ENCODE peak calls at places on chromosomes 16 and 17, in nine cellular contexts. V, Q, N, R, U, Z, P, O and H are unnamed samples.

GRCh38 chr17:76943781-76944213 is 75.6 kb downstream of the MGAT5B start:
- DNase-seq in P (no peak), Z (no peak), N (no peak), V (no peak), R (no peak), Q (no peak), O (no peak), U (no peak), H (no peak)

GRCh38 chr16:2070576-2071453 is 23.0 kb downstream of the TSC2 start:
- DNase-seq in O (no peak), Z (no peak), R (no peak), P (no peak), V (no peak), Q (no peak), U (no peak), N (no peak), H (no peak)

GRCh38 chr16:77877712-77878111 is 89.3 kb downstream of the VAT1L start:
- DNase-seq in O (peak), N (no peak), R (no peak), Q (no peak), V (no peak), P (no peak), U (no peak), Z (no peak), H (no peak)

GRCh38 chr17:18981642-18982424 is 22.7 kb downstream of the FAM83G start:
- DNase-seq in N (peak), O (peak), P (no peak), Z (peak), Q (no peak), V (no peak), U (no peak), R (peak), H (no peak)

GRCh38 chr16:55661842-55662479 is 6.2 kb downstream of the SLC6A2 start:
- DNase-seq in O (no peak), Z (no peak), U (no peak), P (no peak), V (no peak), N (no peak), R (no peak), Q (no peak), H (no peak)

GRCh38 chr16:67013823-67014640 is 14.9 kb upstream of the CBFB start:
- DNase-seq in P (peak), Q (peak), Z (peak), U (peak), O (peak), N (peak), R (peak), V (peak), H (peak)

GRCh38 chr17:3961564-3962047 is 2.6 kb downstream of the ATP2A3 start:
- DNase-seq in Q (no peak), N (no peak), P (no peak), U (no peak), Z (no peak), V (no peak), R (peak), O (no peak), H (no peak)

GRCh38 chr17:67202503-67202902 is 42.5 kb downstream of the HELZ start:
- DNase-seq in Z (no peak), N (no peak), U (no peak), V (no peak), O (no peak), P (no peak), Q (no peak), R (no peak), H (no peak)

GRCh38 chr17:82783498-82783897 is 31.6 kb downstream of the TBCD start:
- DNase-seq in R (no peak), U (no peak), V (no peak), N (no peak), P (no peak), O (no peak), Q (peak), Z (no peak), H (no peak)

GRCh38 chr17:42288985-42289862 is 926 bp downstream of the STAT5A start:
- DNase-seq in N (no peak), Z (no peak), U (peak), P (no peak), Q (peak), V (peak), R (peak), O (no peak), H (peak)

DNA sequence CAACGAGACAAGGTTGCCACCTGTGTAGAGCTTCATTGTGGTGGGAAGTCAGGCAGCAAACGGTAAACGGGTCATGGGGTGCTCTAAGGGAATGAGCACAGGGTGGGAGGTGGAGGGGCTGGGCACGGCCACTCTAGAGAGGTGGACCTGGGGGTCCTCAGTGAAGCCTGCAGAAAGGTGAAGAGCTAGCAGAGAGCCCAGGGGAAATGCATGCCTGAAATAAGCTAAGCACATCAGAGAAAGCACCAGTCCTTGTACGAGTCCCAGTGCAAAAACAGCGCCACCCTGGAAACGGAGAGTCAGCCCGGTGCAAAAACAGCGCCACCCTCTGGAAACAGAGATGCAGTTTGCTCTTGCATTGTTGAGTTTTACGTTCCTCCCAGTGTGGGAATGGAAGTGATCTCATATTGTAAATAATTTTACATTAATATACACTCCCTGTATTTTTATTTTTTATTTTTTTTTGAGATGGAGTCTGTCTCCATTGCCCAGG is 65.0 kb downstream of the TBC1D16 start:
- DNase-seq in O (peak), R (no peak), Q (no peak), N (peak), Z (no peak), V (no peak), P (no peak), U (peak), H (peak)
- TF ChIP-seq CTCF in O (peak), R (peak), Q (peak), N (peak), Z (no peak), V (no peak), P (peak), U (peak), H (peak)

GRCh38 chr16:58249780-58250478 is 44.9 kb downstream of the PRSS54 start:
- DNase-seq in Q (peak), V (peak), U (peak), O (peak), R (peak), Z (peak), P (peak), N (peak), H (no peak)
- TF ChIP-seq CTCF in Q (no peak), V (no peak), U (no peak), O (no peak), R (no peak), Z (no peak), P (no peak), N (no peak), H (no peak)

GRCh38 chr17:62995377-62995885 is 29.4 kb downstream of the TANC2 start:
- DNase-seq in O (peak), U (peak), V (no peak), Z (peak), R (no peak), P (no peak), Q (no peak), N (peak), H (no peak)
- TF ChIP-seq CTCF in O (peak), U (peak), V (no peak), Z (peak), R (peak), P (peak), Q (peak), N (peak), H (peak)

GRCh38 chr16:71498031-71498430 is 8.9 kb upstream of the ZNF19 start:
- DNase-seq in R (no peak), N (no peak), U (no peak), O (no peak), V (no peak), Z (no peak), Q (no peak), P (no peak), H (no peak)

GRCh38 chr16:71500964-71501363 is 11.8 kb upstream of the ZNF19 start:
- DNase-seq in U (no peak), Z (no peak), O (no peak), Q (no peak), P (no peak), V (no peak), R (no peak), N (no peak), H (no peak)

GRCh38 chr16:71504901-71505300 is 15.8 kb upstream of the ZNF19 start:
- DNase-seq in P (no peak), O (no peak), R (no peak), U (no peak), N (no peak), Q (no peak), Z (peak), V (no peak), H (no peak)

GRCh38 chr16:71499775-71500364 is 10.7 kb upstream of the ZNF19 start:
- DNase-seq in Z (peak), O (peak), R (peak), Q (no peak), N (peak), V (no peak), U (peak), P (peak), H (no peak)

DNA sequence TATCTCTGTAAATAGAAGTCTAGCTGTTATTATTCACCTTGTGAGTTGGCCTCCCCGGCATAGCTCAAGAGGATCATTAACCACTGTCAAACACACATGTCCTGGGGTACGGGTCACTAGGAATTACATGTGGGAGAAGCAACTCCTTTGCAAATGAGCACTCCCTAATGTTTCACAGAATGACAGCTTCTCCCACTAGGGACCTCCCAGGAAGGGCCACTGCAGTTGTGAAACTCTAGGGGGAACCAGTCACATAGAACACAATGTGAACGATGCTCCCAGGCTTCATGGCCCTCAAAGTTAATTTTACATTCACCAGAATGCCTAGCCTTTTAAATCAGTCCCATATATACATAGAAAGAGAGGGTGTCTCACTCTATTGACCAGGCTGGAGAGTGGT is 12.4 kb upstream of the ZNF19 start:
- DNase-seq in P (no peak), V (no peak), R (no peak), U (no peak), Q (no peak), Z (peak), O (no peak), N (no peak), H (no peak)
- TF ChIP-seq CTCF in P (no peak), V (no peak), R (no peak), U (no peak), Q (no peak), Z (no peak), O (no peak), N (no peak), H (no peak)